ENCODE peak calls at places on chromosomes 4 and X, in eight cellular contexts. One of them, this sample, is unnamed. For H3K4me1, the result is how much of the 10 kb centered on the place peaks cover.

GRCh38 chr4:11011249-11011648 is 326.7 kb upstream of the CLNK start:
- DNase-seq in upper lobe of right lung: no peak
- DNase-seq in ovary: no peak
- DNase-seq in GM23338: no peak
- DNase-seq in lower lobe of right lung: no peak
- DNase-seq in tibial nerve: no peak
- DNase-seq in NT2/D1: no peak
- DNase-seq in right cardiac atrium: no peak
- DNase-seq in this sample: no peak

GRCh38 chrX:7083468-7084396 is 63.8 kb upstream of the STS start:
- DNase-seq in upper lobe of right lung: no peak
- DNase-seq in ovary: no peak
- DNase-seq in GM23338: no peak
- DNase-seq in lower lobe of right lung: no peak
- DNase-seq in tibial nerve: no peak
- DNase-seq in NT2/D1: no peak
- DNase-seq in right cardiac atrium: no peak
- DNase-seq in this sample: no peak

GRCh38 chr4:25144870-25145481 is 15.3 kb downstream of the SEPSECS start:
- DNase-seq in upper lobe of right lung: no peak
- DNase-seq in ovary: no peak
- DNase-seq in GM23338: peak
- DNase-seq in lower lobe of right lung: no peak
- DNase-seq in tibial nerve: no peak
- DNase-seq in NT2/D1: no peak
- DNase-seq in right cardiac atrium: no peak
- DNase-seq in this sample: peak

GRCh38 chrX:111868726-111869638 is 7.0 kb upstream of the TRPC5OS start:
- DNase-seq in upper lobe of right lung: no peak
- DNase-seq in ovary: no peak
- DNase-seq in GM23338: no peak
- DNase-seq in lower lobe of right lung: no peak
- DNase-seq in tibial nerve: no peak
- DNase-seq in NT2/D1: no peak
- DNase-seq in right cardiac atrium: no peak
- DNase-seq in this sample: no peak

GRCh38 chr4:39706334-39706733 is 8.4 kb downstream of the UBE2K start:
- DNase-seq in upper lobe of right lung: no peak
- DNase-seq in ovary: no peak
- DNase-seq in GM23338: no peak
- DNase-seq in lower lobe of right lung: no peak
- DNase-seq in tibial nerve: no peak
- DNase-seq in NT2/D1: no peak
- DNase-seq in right cardiac atrium: peak
- DNase-seq in this sample: no peak

GRCh38 chr4:152045397-152045780 is 284.6 kb upstream of the GATB start:
- DNase-seq in upper lobe of right lung: no peak
- DNase-seq in ovary: no peak
- DNase-seq in GM23338: no peak
- DNase-seq in lower lobe of right lung: no peak
- DNase-seq in tibial nerve: no peak
- DNase-seq in NT2/D1: no peak
- DNase-seq in right cardiac atrium: no peak
- DNase-seq in this sample: no peak

GRCh38 chrX:63434206-63434605 is 83.1 kb upstream of the SPIN4 start:
- DNase-seq in upper lobe of right lung: no peak
- DNase-seq in ovary: no peak
- DNase-seq in GM23338: no peak
- DNase-seq in lower lobe of right lung: no peak
- DNase-seq in tibial nerve: no peak
- DNase-seq in NT2/D1: no peak
- DNase-seq in right cardiac atrium: no peak
- DNase-seq in this sample: no peak

GRCh38 chrX:19593684-19594083 is 78.4 kb upstream of the MAP3K15 start:
- DNase-seq in upper lobe of right lung: no peak
- DNase-seq in ovary: no peak
- DNase-seq in GM23338: peak
- DNase-seq in lower lobe of right lung: no peak
- DNase-seq in tibial nerve: no peak
- DNase-seq in NT2/D1: no peak
- DNase-seq in right cardiac atrium: no peak
- DNase-seq in this sample: peak

GRCh38 chrX:24395775-24396174 is 35.3 kb downstream of the SUPT20HL1 start:
- DNase-seq in upper lobe of right lung: no peak
- DNase-seq in ovary: no peak
- DNase-seq in GM23338: peak
- DNase-seq in lower lobe of right lung: no peak
- DNase-seq in tibial nerve: no peak
- DNase-seq in NT2/D1: peak
- DNase-seq in right cardiac atrium: no peak
- DNase-seq in this sample: peak

GRCh38 chr4:142088906-142089305 is 452.5 kb downstream of the IL15 start:
- DNase-seq in upper lobe of right lung: no peak
- DNase-seq in ovary: no peak
- DNase-seq in GM23338: no peak
- DNase-seq in lower lobe of right lung: no peak
- DNase-seq in tibial nerve: no peak
- DNase-seq in NT2/D1: no peak
- DNase-seq in right cardiac atrium: no peak
- DNase-seq in this sample: no peak

GRCh38 chr4:128768373-128768996 is 41.0 kb upstream of the JADE1 start:
- DNase-seq in upper lobe of right lung: no peak
- DNase-seq in ovary: no peak
- DNase-seq in GM23338: no peak
- DNase-seq in lower lobe of right lung: no peak
- DNase-seq in tibial nerve: no peak
- DNase-seq in NT2/D1: no peak
- DNase-seq in right cardiac atrium: no peak
- DNase-seq in this sample: no peak

GRCh38 chr4:6107114-6107791 is 89.0 kb upstream of the C4orf50 start:
- DNase-seq in upper lobe of right lung: no peak
- DNase-seq in ovary: no peak
- DNase-seq in GM23338: no peak
- DNase-seq in lower lobe of right lung: no peak
- DNase-seq in tibial nerve: no peak
- DNase-seq in NT2/D1: no peak
- DNase-seq in right cardiac atrium: no peak
- DNase-seq in this sample: no peak

GRCh38 chr4:2691952-2692435 is 64.1 kb downstream of the TNIP2 start:
- DNase-seq in upper lobe of right lung: no peak
- DNase-seq in ovary: no peak
- DNase-seq in GM23338: no peak
- DNase-seq in lower lobe of right lung: no peak
- DNase-seq in tibial nerve: no peak
- DNase-seq in NT2/D1: no peak
- DNase-seq in right cardiac atrium: no peak
- DNase-seq in this sample: no peak

GRCh38 chr4:143403551-143403816 is 66.8 kb downstream of the GAB1 start:
- DNase-seq in upper lobe of right lung: no peak
- DNase-seq in ovary: no peak
- DNase-seq in GM23338: no peak
- DNase-seq in lower lobe of right lung: no peak
- DNase-seq in tibial nerve: no peak
- DNase-seq in NT2/D1: no peak
- DNase-seq in right cardiac atrium: no peak
- DNase-seq in this sample: no peak

GRCh38 chr4:41853973-41854372 is 81.3 kb upstream of the TMEM33 start:
- DNase-seq in upper lobe of right lung: no peak
- DNase-seq in ovary: no peak
- DNase-seq in GM23338: peak
- DNase-seq in lower lobe of right lung: no peak
- DNase-seq in tibial nerve: no peak
- DNase-seq in NT2/D1: no peak
- DNase-seq in right cardiac atrium: no peak
- DNase-seq in this sample: no peak

GRCh38 chr4:184980261-184980660 is 38.0 kb upstream of the HELT start:
- DNase-seq in upper lobe of right lung: no peak
- DNase-seq in ovary: no peak
- DNase-seq in GM23338: no peak
- DNase-seq in lower lobe of right lung: no peak
- DNase-seq in tibial nerve: no peak
- DNase-seq in NT2/D1: no peak
- DNase-seq in right cardiac atrium: no peak
- DNase-seq in this sample: no peak

GRCh38 chr4:169971456-169972015 is 54.7 kb downstream of the MFAP3L start:
- DNase-seq in upper lobe of right lung: no peak
- DNase-seq in ovary: no peak
- DNase-seq in GM23338: no peak
- DNase-seq in lower lobe of right lung: no peak
- DNase-seq in tibial nerve: no peak
- DNase-seq in NT2/D1: no peak
- DNase-seq in right cardiac atrium: no peak
- DNase-seq in this sample: no peak

GRCh38 chr4:136823020-136823419 is 709.3 kb downstream of the PCDH18 start:
- DNase-seq in upper lobe of right lung: no peak
- DNase-seq in ovary: no peak
- DNase-seq in GM23338: no peak
- DNase-seq in lower lobe of right lung: no peak
- DNase-seq in tibial nerve: no peak
- DNase-seq in NT2/D1: no peak
- DNase-seq in right cardiac atrium: no peak
- DNase-seq in this sample: no peak

GRCh38 chr4:169117591-169118081 is 107.6 kb upstream of the CBR4 start:
- DNase-seq in upper lobe of right lung: no peak
- DNase-seq in ovary: no peak
- DNase-seq in GM23338: no peak
- DNase-seq in lower lobe of right lung: no peak
- DNase-seq in tibial nerve: no peak
- DNase-seq in NT2/D1: no peak
- DNase-seq in right cardiac atrium: no peak
- DNase-seq in this sample: no peak

GRCh38 chrX:72676465-72676864 is 37.6 kb downstream of the PHKA1 start:
- DNase-seq in upper lobe of right lung: no peak
- DNase-seq in ovary: no peak
- DNase-seq in GM23338: no peak
- DNase-seq in lower lobe of right lung: no peak
- DNase-seq in tibial nerve: no peak
- DNase-seq in NT2/D1: no peak
- DNase-seq in right cardiac atrium: no peak
- DNase-seq in this sample: no peak

GRCh38 chr4:48271626-48272025 is 2.0 kb upstream of the TEC start:
- DNase-seq in upper lobe of right lung: no peak
- DNase-seq in ovary: no peak
- DNase-seq in GM23338: no peak
- DNase-seq in lower lobe of right lung: no peak
- DNase-seq in tibial nerve: no peak
- DNase-seq in NT2/D1: no peak
- DNase-seq in right cardiac atrium: no peak
- DNase-seq in this sample: no peak

GRCh38 chr4:150173420-150173819 is 95.2 kb downstream of the DCLK2 start:
- DNase-seq in upper lobe of right lung: no peak
- DNase-seq in ovary: no peak
- DNase-seq in GM23338: no peak
- DNase-seq in lower lobe of right lung: no peak
- DNase-seq in tibial nerve: no peak
- DNase-seq in NT2/D1: no peak
- DNase-seq in right cardiac atrium: no peak
- DNase-seq in this sample: no peak

GRCh38 chr4:78372282-78372988 is 179.1 kb upstream of the ANXA3 start:
- DNase-seq in upper lobe of right lung: no peak
- DNase-seq in ovary: no peak
- DNase-seq in GM23338: no peak
- DNase-seq in lower lobe of right lung: no peak
- DNase-seq in tibial nerve: no peak
- DNase-seq in NT2/D1: no peak
- DNase-seq in right cardiac atrium: no peak
- DNase-seq in this sample: no peak

GRCh38 chrX:150587585-150588503 is 19.4 kb downstream of the MTM1 start:
- DNase-seq in upper lobe of right lung: no peak
- DNase-seq in ovary: no peak
- DNase-seq in GM23338: no peak
- DNase-seq in lower lobe of right lung: no peak
- DNase-seq in tibial nerve: peak
- DNase-seq in NT2/D1: no peak
- DNase-seq in right cardiac atrium: no peak
- DNase-seq in this sample: no peak

GRCh38 chr4:89055157-89056080 is 1.6 kb downstream of the FAM13A start:
- DNase-seq in upper lobe of right lung: no peak
- DNase-seq in ovary: no peak
- DNase-seq in GM23338: no peak
- DNase-seq in lower lobe of right lung: no peak
- DNase-seq in tibial nerve: no peak
- DNase-seq in NT2/D1: no peak
- DNase-seq in right cardiac atrium: no peak
- DNase-seq in this sample: peak

GRCh38 chr4:89054627-89055026 is 2.4 kb downstream of the FAM13A start:
- DNase-seq in upper lobe of right lung: no peak
- DNase-seq in ovary: no peak
- DNase-seq in GM23338: no peak
- DNase-seq in lower lobe of right lung: no peak
- DNase-seq in tibial nerve: no peak
- DNase-seq in NT2/D1: no peak
- DNase-seq in right cardiac atrium: no peak
- DNase-seq in this sample: no peak

GRCh38 chr4:89056953-89057398 is at the start of gene FAM13A:
- DNase-seq in upper lobe of right lung: peak
- DNase-seq in ovary: peak
- DNase-seq in GM23338: peak
- DNase-seq in lower lobe of right lung: peak
- DNase-seq in tibial nerve: peak
- DNase-seq in NT2/D1: peak
- DNase-seq in right cardiac atrium: peak
- DNase-seq in this sample: peak

GRCh38 chr4:89056292-89056952 is 563 bp downstream of the FAM13A start:
- DNase-seq in upper lobe of right lung: no peak
- DNase-seq in ovary: no peak
- DNase-seq in GM23338: no peak
- DNase-seq in lower lobe of right lung: no peak
- DNase-seq in tibial nerve: no peak
- DNase-seq in NT2/D1: no peak
- DNase-seq in right cardiac atrium: no peak
- DNase-seq in this sample: peak
- H3K4me3 ChIP-seq in upper lobe of right lung: peak
- H3K4me3 ChIP-seq in ovary: peak
- H3K4me3 ChIP-seq in GM23338: peak
- H3K4me3 ChIP-seq in lower lobe of right lung: peak
- H3K4me3 ChIP-seq in tibial nerve: peak
- H3K4me3 ChIP-seq in NT2/D1: peak
- H3K4me3 ChIP-seq in right cardiac atrium: peak
- H3K4me3 ChIP-seq in this sample: peak

GRCh38 chr4:678765-679481 is 4.6 kb downstream of the MYL5 start:
- DNase-seq in upper lobe of right lung: no peak
- DNase-seq in ovary: no peak
- DNase-seq in GM23338: no peak
- DNase-seq in lower lobe of right lung: no peak
- DNase-seq in tibial nerve: no peak
- DNase-seq in NT2/D1: no peak
- DNase-seq in right cardiac atrium: no peak
- DNase-seq in this sample: no peak
- H3K4me1 ChIP-seq in upper lobe of right lung: under half
- H3K4me1 ChIP-seq in ovary: under half
- H3K4me1 ChIP-seq in GM23338: under half
- H3K4me1 ChIP-seq in lower lobe of right lung: under half
- H3K4me1 ChIP-seq in tibial nerve: under half
- H3K4me1 ChIP-seq in NT2/D1: under half
- H3K4me1 ChIP-seq in right cardiac atrium: under half
- H3K4me1 ChIP-seq in this sample: under half

GRCh38 chrX:140447150-140447549 is 57.7 kb downstream of the SOX3 start:
- DNase-seq in upper lobe of right lung: no peak
- DNase-seq in ovary: no peak
- DNase-seq in GM23338: no peak
- DNase-seq in lower lobe of right lung: no peak
- DNase-seq in tibial nerve: no peak
- DNase-seq in NT2/D1: no peak
- DNase-seq in right cardiac atrium: no peak
- DNase-seq in this sample: no peak
- H3K4me3 ChIP-seq in upper lobe of right lung: no peak
- H3K4me3 ChIP-seq in ovary: no peak
- H3K4me3 ChIP-seq in GM23338: no peak
- H3K4me3 ChIP-seq in lower lobe of right lung: no peak
- H3K4me3 ChIP-seq in tibial nerve: no peak
- H3K4me3 ChIP-seq in NT2/D1: no peak
- H3K4me3 ChIP-seq in right cardiac atrium: no peak
- H3K4me3 ChIP-seq in this sample: no peak

GRCh38 chr4:38678078-38678477 is 14.1 kb downstream of the KLF3 start:
- DNase-seq in upper lobe of right lung: no peak
- DNase-seq in ovary: no peak
- DNase-seq in GM23338: no peak
- DNase-seq in lower lobe of right lung: no peak
- DNase-seq in tibial nerve: no peak
- DNase-seq in NT2/D1: no peak
- DNase-seq in right cardiac atrium: no peak
- DNase-seq in this sample: no peak
- H3K4me1 ChIP-seq in upper lobe of right lung: half or more
- H3K4me1 ChIP-seq in ovary: under half
- H3K4me1 ChIP-seq in GM23338: under half
- H3K4me1 ChIP-seq in lower lobe of right lung: half or more
- H3K4me1 ChIP-seq in tibial nerve: half or more
- H3K4me1 ChIP-seq in NT2/D1: under half
- H3K4me1 ChIP-seq in right cardiac atrium: under half
- H3K4me1 ChIP-seq in this sample: under half

This sample was measured in HAP-1.